ENCODE peak calls at places on chromosome 17, in seven cellular contexts. L is IMR-90, D is H9, V is mesendoderm, Y is mesenchymal stem cell, C is H1, U is trophoblast cell. S is an unnamed sample.

GRCh38 chr17:31533546-31534155 is 142.2 kb downstream of the RAB11FIP4 start:
- DNase-seq in C (peak), V (peak), Y (peak), L (peak), U (peak), D (peak), S (peak)

GRCh38 chr17:68509151-68510057 is 2.8 kb upstream of the PRKAR1A start:
- DNase-seq in V (no peak), D (no peak), U (peak), L (no peak), Y (no peak), C (no peak), S (no peak)

GRCh38 chr17:16215273-16215964 is at the start of gene NCOR1:
- DNase-seq in U (peak), Y (peak), L (peak), C (peak), V (peak), D (peak), S (peak)

GRCh38 chr17:46889519-46889918 is 33.4 kb upstream of the GOSR2 start:
- DNase-seq in D (no peak), U (no peak), C (no peak), Y (no peak), V (no peak), L (no peak), S (no peak)

GRCh38 chr17:6994666-6995246 is 1.1 kb upstream of the ALOX12 start:
- DNase-seq in U (no peak), D (no peak), V (no peak), Y (peak), C (no peak), L (peak), S (no peak)

GRCh38 chr17:50832267-50833227 is 2.8 kb upstream of the WFIKKN2 start:
- DNase-seq in U (no peak), V (no peak), C (no peak), D (peak), Y (no peak), L (no peak), S (no peak)

GRCh38 chr17:34758316-34758715 is 178.9 kb downstream of the TMEM132E start:
- DNase-seq in Y (no peak), L (no peak), U (no peak), D (peak), V (no peak), C (no peak), S (no peak)

GRCh38 chr17:8162997-8163977 is 539 bp upstream of the VAMP2 start:
- DNase-seq in L (no peak), V (peak), D (peak), Y (peak), C (peak), U (peak), S (no peak)

GRCh38 chr17:27550291-27550930 is 80.6 kb upstream of the LGALS9 start:
- DNase-seq in Y (no peak), L (no peak), C (no peak), V (no peak), U (no peak), D (no peak), S (no peak)

GRCh38 chr17:79533116-79533515 is 77.7 kb downstream of the RBFOX3 start:
- DNase-seq in Y (no peak), V (no peak), C (no peak), L (no peak), D (no peak), U (no peak), S (no peak)

GRCh38 chr17:51397361-51398127 is 137.2 kb downstream of the UTP18 start:
- DNase-seq in U (peak), V (peak), Y (no peak), C (no peak), D (no peak), L (peak), S (no peak)

GRCh38 chr17:29177871-29178749 is 2.1 kb downstream of the MYO18A start:
- DNase-seq in V (no peak), C (no peak), U (no peak), Y (no peak), L (no peak), D (peak), S (no peak)

GRCh38 chr17:8623591-8623990 is 6.9 kb downstream of the MYH10 start:
- DNase-seq in U (no peak), C (no peak), D (no peak), L (no peak), V (no peak), Y (no peak), S (no peak)

GRCh38 chr17:52648995-52649394 is 490.5 kb upstream of the CA10 start:
- DNase-seq in Y (no peak), U (no peak), L (no peak), D (no peak), V (no peak), C (no peak), S (no peak)

GRCh38 chr17:40605301-40605700 is 40.0 kb upstream of the CCR7 start:
- DNase-seq in D (no peak), Y (no peak), U (no peak), L (no peak), C (no peak), V (no peak), S (no peak)

GRCh38 chr17:45719335-45720071 is 64.6 kb upstream of the CRHR1 start:
- DNase-seq in D (peak), V (peak), C (no peak), U (peak), L (peak), Y (peak), S (no peak)
- H3K27ac ChIP-seq in D (no peak), V (no peak), C (no peak), U (no peak), L (no peak), Y (no peak), S (no peak)

GRCh38 chr17:5588584-5588983 is 4.3 kb upstream of the NLRP1 start:
- DNase-seq in V (no peak), L (no peak), U (no peak), C (no peak), D (no peak), Y (no peak), S (no peak)
- H2BK5ac ChIP-seq in V (no peak), L (no peak), U (no peak), C (no peak), D (no peak), Y (no peak), S (no peak)

GRCh38 chr17:35892091-35892637 is 12.0 kb upstream of the CCL5 start:
- DNase-seq in D (no peak), V (no peak), U (peak), Y (peak), L (peak), C (no peak), S (no peak)

GRCh38 chr17:35889818-35890773 is 9.9 kb upstream of the CCL5 start:
- DNase-seq in V (no peak), Y (peak), D (no peak), L (peak), U (peak), C (no peak), S (no peak)

GRCh38 chr17:35889241-35889640 is 9.1 kb upstream of the CCL5 start:
- DNase-seq in C (no peak), Y (no peak), D (no peak), U (no peak), L (no peak), V (no peak), S (no peak)

GRCh38 chr17:35890774-35891155 is 10.6 kb upstream of the CCL5 start:
- DNase-seq in D (peak), C (no peak), Y (no peak), L (no peak), V (peak), U (no peak), S (no peak)

GRCh38 chr17:35891273-35891672 is 11.1 kb upstream of the CCL5 start:
- DNase-seq in Y (no peak), L (no peak), C (no peak), U (no peak), V (no peak), D (no peak), S (no peak)
- H3K18ac ChIP-seq in Y (no peak), L (no peak), C (no peak), U (no peak), V (no peak), D (no peak), S (no peak)

DNA sequence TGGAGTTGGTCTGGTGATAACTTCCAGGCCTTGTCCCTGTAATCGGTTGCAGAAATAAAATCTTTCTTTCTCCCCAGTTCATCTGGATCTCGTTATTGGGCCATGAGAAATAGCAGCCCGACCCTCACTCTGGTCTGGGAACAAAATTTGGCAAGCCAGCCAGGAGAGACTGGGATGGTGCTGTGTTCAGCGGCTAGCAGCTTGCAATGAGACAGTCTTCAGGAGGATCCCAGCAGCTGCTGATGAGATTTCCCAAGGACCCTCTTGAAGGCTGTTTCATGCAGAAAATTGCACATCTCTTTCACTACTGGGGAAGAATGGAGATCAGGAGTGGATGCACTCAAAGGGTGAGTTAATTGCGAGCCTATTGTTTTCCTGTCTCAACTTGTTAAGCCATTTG is 5.4 kb upstream of the COIL start:
- DNase-seq in Y (no peak), U (no peak), L (no peak), C (no peak), V (no peak), D (no peak), S (no peak)
- H3K27ac ChIP-seq in Y (no peak), U (no peak), L (no peak), C (no peak), V (no peak), D (no peak), S (no peak)

DNA sequence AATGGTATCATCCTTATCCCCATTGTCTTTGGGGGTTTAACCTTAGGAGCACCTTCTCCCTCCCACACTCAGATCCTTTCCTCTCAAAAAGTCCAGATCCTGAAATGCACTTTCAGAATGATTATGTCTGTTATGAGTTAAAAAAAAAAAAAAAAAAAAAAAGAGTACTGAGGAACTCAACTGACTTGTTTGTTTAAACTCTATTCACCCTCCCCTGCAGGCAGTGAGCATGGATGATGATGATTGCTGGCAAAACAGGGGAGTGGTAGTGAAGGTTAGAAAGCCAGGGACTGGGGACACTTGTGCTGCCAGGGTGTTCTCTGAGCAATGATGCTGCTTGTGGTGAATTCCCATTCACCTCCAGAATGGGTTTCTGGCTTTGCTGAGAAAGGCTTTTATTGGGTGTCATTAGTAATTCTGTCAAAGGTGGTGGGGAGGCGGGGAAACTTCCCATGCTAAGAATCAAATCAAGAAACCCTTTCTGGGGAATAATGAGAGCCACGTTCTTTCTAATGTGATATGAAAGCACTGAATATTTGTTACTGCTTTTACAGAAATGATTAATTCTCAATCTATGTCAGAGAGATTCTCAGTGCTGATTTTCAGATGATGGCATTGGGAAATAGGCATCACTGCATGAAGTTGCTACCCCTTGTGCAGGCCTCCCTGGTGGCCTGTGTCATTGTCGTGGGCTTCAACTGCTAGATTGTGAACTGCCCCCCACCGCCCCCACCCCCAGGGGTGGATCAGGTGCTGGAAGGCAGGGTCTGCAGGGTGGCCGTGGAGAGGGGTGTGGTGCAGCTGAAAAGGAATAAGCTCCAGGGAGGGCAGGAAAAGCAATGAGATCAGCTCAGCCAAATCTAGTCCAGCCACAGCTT is 14.1 kb downstream of the CCL4 start:
- DNase-seq in L (no peak), U (no peak), C (no peak), Y (no peak), V (no peak), D (no peak), S (no peak)
- H2BK5ac ChIP-seq in L (no peak), U (no peak), C (no peak), Y (no peak), V (no peak), D (no peak), S (no peak)

GRCh38 chr17:66448008-66448644 is 145.7 kb downstream of the PRKCA start:
- DNase-seq in U (no peak), V (no peak), L (no peak), C (no peak), D (no peak), Y (no peak), S (no peak)
- H3K18ac ChIP-seq in U (no peak), V (no peak), L (no peak), C (no peak), D (no peak), Y (no peak), S (no peak)

DNA sequence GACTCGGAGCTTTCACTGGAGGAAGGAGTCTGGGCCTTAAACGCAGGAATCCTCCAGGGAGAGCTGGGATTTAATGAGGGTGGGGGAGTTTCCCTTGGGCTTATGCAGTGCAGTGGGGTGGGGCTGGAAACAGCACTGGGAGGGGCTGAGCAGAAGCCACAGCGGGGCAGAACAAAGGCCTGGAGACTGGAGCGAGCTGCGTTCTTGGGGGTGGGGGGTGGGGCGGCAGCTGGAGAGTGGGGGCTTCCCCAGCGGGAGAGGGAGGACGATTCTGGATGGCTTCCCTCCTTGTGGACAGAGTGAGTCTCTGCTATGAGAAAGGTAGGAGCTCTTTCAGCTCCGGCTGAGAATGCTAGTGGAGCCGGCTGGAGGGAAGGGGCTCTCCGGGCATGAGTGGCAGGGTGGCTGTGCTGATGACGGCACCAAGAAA is 406.0 kb downstream of the SEC14L1 start:
- DNase-seq in U (no peak), Y (no peak), D (peak), C (peak), L (no peak), V (peak), S (no peak)
- H3K27ac ChIP-seq in U (no peak), Y (no peak), D (no peak), C (no peak), L (no peak), V (no peak), S (peak)

GRCh38 chr17:70405492-70406220 is 236.3 kb downstream of the KCNJ2 start:
- DNase-seq in C (no peak), V (no peak), U (no peak), D (no peak), Y (peak), L (peak), S (no peak)
- H2BK5ac ChIP-seq in C (no peak), V (no peak), U (no peak), D (no peak), Y (no peak), L (peak), S (no peak)

GRCh38 chr17:59796785-59797205 is 89.3 kb downstream of the VMP1 start:
- DNase-seq in D (no peak), L (no peak), U (no peak), Y (peak), C (no peak), V (no peak), S (no peak)
- H3K18ac ChIP-seq in D (no peak), L (peak), U (peak), Y (peak), C (no peak), V (no peak), S (no peak)

GRCh38 chr17:19411641-19412040 is 609 bp downstream of the RNF112 start:
- DNase-seq in U (no peak), L (no peak), C (no peak), Y (no peak), D (no peak), V (no peak), S (no peak)
- H3K27ac ChIP-seq in U (no peak), L (no peak), C (no peak), Y (no peak), D (no peak), V (no peak), S (no peak)